ENCODE peak calls at places on chromosomes 7 and 10, in six cellular contexts. G is GM23248; X is CD4-positive, CD25-positive, alpha-beta regulatory T cell; Z is fibroblast of pulmonary artery; H is fibroblast of lung; R is OCI-LY7. J is an unnamed sample.

GRCh38 chr7:130845581-130846085 is 111.6 kb upstream of the KLF14 start:
- DNase-seq in Z (peak), R (no peak), H (peak), X (no peak), G (peak), J (peak)

GRCh38 chr10:95277614-95278013 is 13.2 kb downstream of the PDLIM1 start:
- DNase-seq in R (no peak), X (no peak), H (no peak), Z (no peak), G (no peak), J (no peak)

GRCh38 chr10:79286318-79286951 is 60.8 kb upstream of the PPIF start:
- DNase-seq in H (no peak), Z (peak), G (peak), R (peak), X (peak), J (peak)

GRCh38 chr10:76430330-76430729 is 998.9 kb downstream of the LRMDA start:
- DNase-seq in Z (no peak), X (no peak), G (peak), H (no peak), R (no peak), J (no peak)

GRCh38 chr7:158094671-158095256 is 492.9 kb downstream of the PTPRN2 start:
- DNase-seq in G (no peak), X (no peak), R (no peak), H (no peak), Z (no peak), J (no peak)

GRCh38 chr7:148700693-148701092 is 2.0 kb downstream of the CUL1 start:
- DNase-seq in X (peak), Z (peak), G (peak), H (peak), R (peak), J (no peak)

GRCh38 chr7:130895006-130895750 is 161.2 kb upstream of the KLF14 start:
- DNase-seq in X (no peak), R (no peak), G (no peak), H (no peak), Z (no peak), J (no peak)

GRCh38 chr7:70353948-70354335 is 755.7 kb downstream of the AUTS2 start:
- DNase-seq in G (no peak), H (no peak), R (no peak), X (no peak), Z (no peak), J (no peak)

GRCh38 chr7:7932553-7932952 is 36.0 kb upstream of the GLCCI1 start:
- DNase-seq in R (no peak), Z (no peak), X (no peak), G (no peak), H (no peak), J (no peak)

GRCh38 chr7:136062625-136063336 is 85.6 kb upstream of the MTPN start:
- DNase-seq in G (no peak), H (no peak), X (no peak), R (no peak), Z (no peak), J (no peak)

GRCh38 chr10:12656518-12657142 is 307.3 kb downstream of the CAMK1D start:
- DNase-seq in X (no peak), H (peak), G (peak), R (peak), Z (peak), J (peak)

GRCh38 chr10:69061305-69062161 is 26.4 kb upstream of the SRGN start:
- DNase-seq in Z (peak), H (peak), R (no peak), G (peak), X (no peak), J (peak)

GRCh38 chr10:35042783-35043182 is 47.4 kb downstream of the CUL2 start:
- DNase-seq in R (no peak), X (no peak), H (no peak), Z (no peak), G (peak), J (peak)

GRCh38 chr10:33113111-33113856 is 155.3 kb upstream of the ITGB1 start:
- DNase-seq in G (peak), Z (peak), H (peak), R (no peak), X (no peak), J (peak)

GRCh38 chr10:71604324-71605018 is 115.1 kb downstream of the C10orf105 start:
- DNase-seq in Z (peak), X (no peak), G (peak), H (no peak), R (no peak), J (peak)

GRCh38 chr10:119521443-119522204 is 20.9 kb downstream of the RGS10 start:
- DNase-seq in G (peak), R (no peak), H (peak), Z (peak), X (no peak), J (peak)

GRCh38 chr7:44396931-44397525 is 71.6 kb upstream of the CAMK2B start:
- DNase-seq in Z (peak), H (peak), R (no peak), G (no peak), X (no peak), J (no peak)

GRCh38 chr7:115010436-115010810 is 88.5 kb downstream of the MDFIC start:
- DNase-seq in H (no peak), Z (no peak), X (no peak), R (no peak), G (no peak), J (no peak)

GRCh38 chr10:50637003-50637579 is 13.3 kb upstream of the SGMS1 start:
- DNase-seq in R (no peak), X (no peak), H (peak), G (peak), Z (no peak), J (peak)

GRCh38 chr7:36291387-36292316 is 98.0 kb upstream of the ANLN start:
- DNase-seq in R (peak), H (peak), Z (peak), G (peak), X (peak), J (peak)

GRCh38 chr10:113026679-113027078 is 76.6 kb downstream of the TCF7L2 start:
- DNase-seq in G (peak), Z (no peak), X (no peak), R (no peak), H (peak), J (no peak)

GRCh38 chr10:110076559-110077318 is 69.0 kb downstream of the ADD3 start:
- DNase-seq in G (peak), Z (peak), H (peak), R (peak), X (no peak), J (peak)

GRCh38 chr7:32059289-32060045 is 10.7 kb downstream of the PDE1C start:
- DNase-seq in R (no peak), X (no peak), H (peak), G (peak), Z (no peak), J (peak)

GRCh38 chr7:33432825-33433224 is 303.5 kb downstream of the BBS9 start:
- DNase-seq in H (no peak), X (no peak), Z (no peak), R (no peak), G (no peak), J (peak)

DNA sequence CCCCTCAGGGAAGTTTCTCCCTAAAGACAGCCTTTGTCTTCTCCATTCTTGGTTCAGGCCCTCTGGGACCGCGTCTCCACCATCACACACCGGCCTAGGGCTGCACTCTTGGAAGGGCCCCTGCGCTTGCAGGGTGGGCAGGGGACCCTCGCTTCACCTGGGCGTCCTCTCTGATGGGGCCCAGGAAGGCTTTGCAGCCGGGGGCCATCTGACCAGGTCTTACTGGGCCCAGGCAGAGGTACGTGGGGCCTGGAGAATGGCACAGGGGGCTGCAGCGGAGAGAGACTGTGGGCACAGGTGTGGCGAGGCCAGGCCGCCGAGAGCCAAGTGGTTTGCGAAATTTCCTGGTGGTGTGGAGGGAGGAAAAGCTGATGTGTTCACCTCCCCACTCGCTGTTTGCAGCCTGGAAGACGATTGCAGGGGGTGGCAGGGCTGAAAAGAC is 44.4 kb downstream of the ALOX5 start:
- DNase-seq in X (no peak), H (no peak), R (no peak), Z (no peak), G (no peak), J (no peak)
- H3K4me3 ChIP-seq in X (no peak), H (no peak), R (no peak), Z (peak), G (peak), J (peak)

GRCh38 chr7:104841798-104842197 is 172.2 kb upstream of the KMT2E start:
- DNase-seq in R (no peak), Z (no peak), X (no peak), H (no peak), G (no peak), J (no peak)

GRCh38 chr7:104843198-104843597 is 170.8 kb upstream of the KMT2E start:
- DNase-seq in R (no peak), H (no peak), Z (no peak), G (peak), X (no peak), J (no peak)

GRCh38 chr7:104839842-104840241 is 174.2 kb upstream of the KMT2E start:
- DNase-seq in H (no peak), R (no peak), Z (no peak), X (no peak), G (no peak), J (no peak)

GRCh38 chr7:104836976-104837375 is 177.0 kb upstream of the KMT2E start:
- DNase-seq in R (no peak), G (no peak), H (no peak), Z (peak), X (no peak), J (no peak)

GRCh38 chr7:104838537-104839299 is 175.3 kb upstream of the KMT2E start:
- DNase-seq in G (no peak), X (no peak), Z (no peak), H (no peak), R (no peak), J (no peak)
- H3K4me3 ChIP-seq in G (no peak), X (no peak), Z (no peak), H (no peak), R (no peak), J (no peak)

GRCh38 chr7:101198476-101198875 is 2.4 kb downstream of the MOGAT3 start:
- DNase-seq in X (no peak), R (no peak), H (no peak), Z (no peak), G (no peak), J (no peak)

GRCh38 chr7:101200504-101200861 is 353 bp downstream of the MOGAT3 start:
- DNase-seq in G (no peak), Z (no peak), X (no peak), R (no peak), H (no peak), J (no peak)

GRCh38 chr7:101200862-101201599 is at the start of gene MOGAT3:
- DNase-seq in R (no peak), G (no peak), X (no peak), Z (no peak), H (no peak), J (no peak)

GRCh38 chr7:101202603-101202918 is 1.7 kb upstream of the MOGAT3 start:
- DNase-seq in G (no peak), H (no peak), Z (no peak), R (no peak), X (no peak), J (no peak)

DNA sequence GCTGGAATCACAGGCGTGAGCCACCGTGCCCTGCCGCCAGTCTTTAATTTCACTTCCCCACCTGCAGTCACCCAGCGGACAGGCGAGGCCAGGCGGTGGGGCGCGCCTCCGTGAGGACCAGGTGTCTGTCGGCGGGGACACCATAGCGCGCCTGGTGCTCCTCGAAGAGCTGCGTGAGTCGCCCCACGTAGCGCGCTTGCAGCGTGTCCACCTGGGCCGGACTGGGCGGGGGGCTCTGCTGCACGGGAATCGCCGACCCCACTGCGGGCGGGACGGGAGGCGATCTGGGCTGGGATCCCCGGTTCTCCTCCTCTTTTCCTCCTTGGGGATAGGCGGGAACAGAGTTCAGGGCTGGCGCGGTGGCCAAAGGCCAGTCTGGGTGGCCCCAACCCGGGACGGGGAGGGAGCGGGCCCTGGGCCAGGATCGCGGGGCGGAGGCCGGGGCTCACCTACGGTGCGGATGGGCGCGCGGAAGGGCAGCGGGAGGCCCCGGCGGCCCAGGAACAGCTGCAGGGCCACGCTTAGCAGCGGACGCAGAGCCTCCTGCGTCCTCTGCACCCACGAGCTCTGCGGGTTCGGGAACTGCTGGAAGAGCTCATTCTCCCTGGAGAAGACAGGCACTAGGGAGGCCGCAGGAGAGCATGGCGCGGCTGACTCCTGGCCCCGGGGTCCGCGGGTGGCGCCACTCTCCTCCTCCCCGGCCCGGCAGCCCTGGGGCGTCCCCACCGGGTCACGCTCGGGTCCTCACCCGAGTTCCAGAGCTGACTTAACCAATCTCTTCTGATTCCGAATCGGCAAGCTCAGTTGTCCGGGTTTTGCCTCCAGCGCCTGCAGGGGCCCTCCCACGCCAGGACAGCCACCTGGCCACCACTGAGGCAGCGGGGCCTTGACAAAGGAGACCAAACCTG is 1.1 kb upstream of the MOGAT3 start:
- DNase-seq in R (no peak), H (no peak), G (peak), X (no peak), Z (no peak), J (no peak)
- H3K4me3 ChIP-seq in R (no peak), H (no peak), G (peak), X (no peak), Z (no peak), J (no peak)

GRCh38 chr7:22802426-22802825 is 20.2 kb downstream of the TOMM7 start:
- DNase-seq in G (no peak), H (no peak), R (no peak), X (no peak), Z (no peak), J (no peak)
- H3K4me3 ChIP-seq in G (no peak), H (no peak), R (no peak), X (no peak), Z (no peak), J (no peak)

GRCh38 chr10:14008648-14009072 is 322.1 kb downstream of the FRMD4A start:
- DNase-seq in Z (no peak), H (peak), R (no peak), G (peak), X (no peak), J (no peak)

GRCh38 chr10:14010083-14010551 is 320.6 kb downstream of the FRMD4A start:
- DNase-seq in G (peak), R (no peak), H (peak), X (no peak), Z (peak), J (peak)

GRCh38 chr10:14010827-14011574 is 319.7 kb downstream of the FRMD4A start:
- DNase-seq in H (no peak), G (no peak), X (no peak), Z (no peak), R (no peak), J (no peak)

GRCh38 chr10:14014423-14014822 is 316.3 kb downstream of the FRMD4A start:
- DNase-seq in H (peak), Z (no peak), R (no peak), G (no peak), X (no peak), J (no peak)

GRCh38 chr10:14009315-14010082 is 321.2 kb downstream of the FRMD4A start:
- DNase-seq in H (peak), G (peak), R (no peak), X (peak), Z (peak), J (peak)
- H3K4me3 ChIP-seq in H (peak), G (peak), R (no peak), X (peak), Z (peak), J (peak)

DNA sequence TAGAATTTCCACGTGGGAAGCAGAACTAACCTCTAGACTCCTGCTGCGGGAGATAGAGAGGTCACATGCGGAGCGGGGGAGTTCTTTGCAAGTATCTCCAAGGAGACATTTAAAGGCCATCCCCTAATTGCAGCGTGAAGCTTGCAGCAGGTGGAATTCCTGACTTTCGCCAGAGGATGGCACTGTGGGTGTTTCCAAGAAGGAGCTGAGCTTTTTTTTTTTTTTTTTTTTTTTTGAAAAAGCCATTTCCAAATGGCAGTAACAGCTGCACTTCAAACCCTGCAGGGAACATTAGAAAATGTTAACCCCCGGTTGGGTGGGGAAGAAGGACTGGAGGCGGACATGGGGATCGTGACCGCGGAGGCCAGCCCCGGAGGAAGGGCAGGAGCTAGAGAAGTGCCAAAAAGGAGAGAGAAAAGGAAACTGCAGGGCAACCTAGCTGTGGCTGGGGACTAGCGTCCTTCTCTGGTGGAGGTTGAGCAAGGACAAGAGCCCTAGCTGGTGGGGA is 487.7 kb downstream of the TYW1 start:
- DNase-seq in G (peak), R (peak), H (peak), X (no peak), Z (peak), J (peak)
- H3K4me3 ChIP-seq in G (no peak), R (no peak), H (no peak), X (no peak), Z (no peak), J (no peak)

DNA sequence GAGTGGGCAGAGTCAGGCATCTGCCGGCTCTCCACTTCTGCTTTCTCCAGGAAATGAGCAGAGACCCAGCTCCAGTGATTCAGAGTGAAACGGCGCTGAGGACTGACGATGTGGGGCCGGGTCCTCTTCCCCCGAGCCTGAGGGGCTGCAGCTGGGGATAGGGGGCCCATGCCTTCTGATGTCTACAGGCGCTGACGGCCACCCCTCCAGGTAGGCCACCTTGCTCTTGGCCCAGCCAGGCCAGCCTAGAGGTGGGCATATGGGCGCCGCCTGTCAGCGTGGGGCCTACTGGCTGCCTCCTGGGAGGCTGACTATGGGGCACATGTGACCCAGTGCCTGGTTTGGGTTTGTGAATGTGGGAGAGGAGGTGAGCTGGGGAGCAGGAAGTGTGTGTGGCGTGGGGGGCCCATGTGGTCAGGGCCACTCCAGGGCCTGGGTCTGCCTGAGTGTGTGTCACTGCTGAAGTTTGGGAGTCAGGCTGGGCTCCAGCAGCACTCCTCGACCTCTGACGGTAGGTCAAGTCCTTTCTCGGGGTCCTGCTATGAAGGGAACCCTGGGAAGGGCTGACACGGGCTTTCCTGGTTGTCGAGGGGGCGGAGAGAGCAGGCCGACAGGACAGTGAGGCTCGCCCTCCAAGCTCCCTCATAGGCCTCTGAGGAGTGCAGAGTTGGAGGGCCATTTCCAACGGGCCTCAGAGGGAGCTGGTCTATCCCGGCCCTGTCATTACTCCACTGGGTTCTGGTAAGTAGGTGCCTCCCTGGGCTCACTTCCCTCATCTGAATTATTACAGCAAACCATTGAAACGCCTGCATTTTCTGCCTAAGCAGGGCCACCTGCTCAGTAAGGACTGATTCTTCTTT is at the start of gene WDFY4:
- DNase-seq in X (no peak), R (peak), Z (no peak), H (no peak), G (no peak), J (no peak)
- H3K4me3 ChIP-seq in X (no peak), R (peak), Z (no peak), H (no peak), G (no peak), J (no peak)

GRCh38 chr7:122148081-122148480 is 4.0 kb upstream of the AASS start:
- DNase-seq in G (no peak), H (no peak), Z (no peak), X (no peak), R (no peak), J (no peak)
- H3K4me3 ChIP-seq in G (no peak), H (no peak), Z (no peak), X (no peak), R (no peak), J (no peak)

J was measured in mammary epithelial cell.